ENCODE peak calls at places on chromosomes 11 and 22, in ten cellular contexts. U is GM23338, T is transverse colon, V is H1, Y is upper lobe of left lung, G is sigmoid colon, E is stomach, B is breast epithelium, P is K562, F is suprapubic skin. Q is an unnamed sample. For H3K4me1, the result is how much of the 10 kb centered on the place peaks cover.

GRCh38 chr22:35477911-35478582 is 62.6 kb upstream of the RASD2 start:
- DNase-seq in G (peak), T (peak), U (no peak), V (no peak), Y (no peak), P (peak), B (no peak), E (no peak), F (no peak), Q (no peak)

GRCh38 chr11:393219-394033 is 583 bp upstream of the PKP3 start:
- DNase-seq in Y (peak), G (no peak), T (peak), V (no peak), P (peak), E (peak), B (peak), U (no peak), F (no peak), Q (no peak)

GRCh38 chr11:43992834-43993637 is 50.6 kb downstream of the C11orf96 start:
- DNase-seq in V (no peak), F (no peak), P (no peak), U (no peak), T (no peak), G (peak), B (no peak), E (no peak), Y (no peak), Q (peak)

GRCh38 chr11:9601041-9601875 is 27.8 kb downstream of the WEE1 start:
- DNase-seq in T (peak), G (no peak), B (no peak), V (peak), F (peak), P (no peak), Y (no peak), U (peak), E (no peak), Q (peak)

GRCh38 chr22:46865052-46865434 is 102.6 kb downstream of the TBC1D22A start:
- DNase-seq in Y (no peak), U (no peak), E (no peak), G (no peak), T (peak), P (no peak), F (no peak), B (no peak), V (no peak), Q (no peak)

GRCh38 chr11:115112779-115113178 is 391.4 kb downstream of the CADM1 start:
- DNase-seq in P (no peak), V (no peak), E (no peak), F (no peak), T (no peak), B (no peak), Y (no peak), G (no peak), U (no peak), Q (no peak)

GRCh38 chr22:47202819-47203553 is 440.5 kb downstream of the TBC1D22A start:
- DNase-seq in G (peak), F (peak), E (no peak), T (no peak), U (no peak), V (peak), B (no peak), Y (no peak), P (no peak), Q (peak)

GRCh38 chr11:111944651-111945051 is 7.5 kb downstream of the DIXDC1 start:
- DNase-seq in B (no peak), U (no peak), P (no peak), F (no peak), G (no peak), Y (no peak), V (no peak), T (no peak), E (no peak), Q (no peak)

GRCh38 chr11:103544874-103545273 is 435.6 kb downstream of the DYNC2H1 start:
- DNase-seq in P (no peak), T (no peak), F (no peak), Y (no peak), U (no peak), V (no peak), G (no peak), B (no peak), E (no peak), Q (no peak)

GRCh38 chr22:29069476-29069875 is 3.4 kb upstream of the KREMEN1 start:
- DNase-seq in T (no peak), G (no peak), P (no peak), U (no peak), B (no peak), V (no peak), Y (no peak), E (no peak), F (no peak), Q (no peak)

GRCh38 chr22:28283025-28283654 is 364.1 kb upstream of the PITPNB start:
- DNase-seq in Y (no peak), B (no peak), V (no peak), G (peak), E (no peak), F (no peak), U (no peak), P (no peak), T (no peak), Q (no peak)

GRCh38 chr11:16945671-16946469 is 68.3 kb downstream of the PLEKHA7 start:
- DNase-seq in E (peak), P (peak), Y (no peak), B (peak), F (no peak), T (peak), V (peak), G (no peak), U (peak), Q (peak)

GRCh38 chr11:73393479-73394415 is 17.5 kb downstream of the RELT start:
- DNase-seq in B (peak), F (no peak), G (peak), Y (no peak), V (peak), P (peak), T (peak), U (peak), E (peak), Q (peak)

GRCh38 chr22:26273011-26273675 is 103.9 kb downstream of the SEZ6L start:
- DNase-seq in F (no peak), P (no peak), T (no peak), G (no peak), Y (peak), B (no peak), V (no peak), U (no peak), E (no peak), Q (no peak)

GRCh38 chr11:19703211-19703610 is 9.4 kb upstream of the NAV2 start:
- DNase-seq in E (no peak), V (no peak), B (no peak), P (no peak), Y (peak), G (peak), U (no peak), F (no peak), T (no peak), Q (no peak)
- TF ChIP-seq POLR2AphosphoS5 in E (peak), V (no peak), B (no peak), P (no peak), Y (no peak), G (peak), U (no peak), F (no peak), T (peak), Q (no peak)

DNA sequence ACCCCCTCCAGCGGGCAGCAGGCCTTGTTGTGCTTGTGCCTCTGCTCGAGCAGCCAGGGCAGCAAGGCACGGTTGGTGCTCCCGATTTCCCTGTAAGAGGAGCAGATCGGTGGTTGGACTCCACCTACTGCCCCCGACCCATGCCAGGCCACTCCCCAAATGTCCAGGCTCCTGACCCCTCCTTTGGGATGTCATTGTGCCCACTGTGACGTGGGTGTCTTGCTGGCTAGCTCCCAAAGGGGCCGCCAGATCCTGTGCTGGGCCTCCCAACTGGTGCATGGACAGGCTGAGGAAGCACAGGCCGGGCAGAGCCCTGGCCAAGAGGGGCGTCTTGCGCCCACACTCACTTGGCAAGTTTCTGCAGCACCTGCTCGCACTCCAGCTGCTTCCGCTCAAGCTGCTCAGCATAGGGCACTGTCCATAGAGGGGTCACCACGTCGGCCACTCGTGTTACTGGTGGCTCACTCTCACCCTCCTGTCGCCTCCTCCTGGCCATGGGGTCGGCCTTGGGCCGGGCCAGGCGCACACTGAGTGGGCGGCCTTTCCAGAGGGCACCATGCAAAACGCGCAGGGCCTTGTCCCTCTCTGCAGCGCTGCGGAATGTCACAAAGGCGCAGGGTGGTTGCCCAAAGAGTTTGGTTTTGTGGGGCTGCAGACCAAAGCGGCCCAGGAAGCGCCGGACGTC is at the start of gene RANBP1:
- DNase-seq in U (peak), G (no peak), P (peak), Y (peak), T (no peak), F (no peak), V (no peak), E (no peak), B (no peak), Q (peak)
- H3K4me1 ChIP-seq in U (under half), G (under half), P (half or more), Y (under half), T (under half), F (under half), V (under half), E (half or more), B (under half), Q (half or more)

GRCh38 chr11:68911731-68912130 is 8.0 kb downstream of the IGHMBP2 start:
- DNase-seq in V (no peak), T (no peak), U (no peak), Y (peak), E (no peak), B (no peak), F (no peak), G (peak), P (no peak), Q (no peak)
- H3K27ac ChIP-seq in V (no peak), T (no peak), U (no peak), Y (no peak), E (no peak), B (no peak), F (no peak), G (no peak), P (no peak), Q (no peak)

DNA sequence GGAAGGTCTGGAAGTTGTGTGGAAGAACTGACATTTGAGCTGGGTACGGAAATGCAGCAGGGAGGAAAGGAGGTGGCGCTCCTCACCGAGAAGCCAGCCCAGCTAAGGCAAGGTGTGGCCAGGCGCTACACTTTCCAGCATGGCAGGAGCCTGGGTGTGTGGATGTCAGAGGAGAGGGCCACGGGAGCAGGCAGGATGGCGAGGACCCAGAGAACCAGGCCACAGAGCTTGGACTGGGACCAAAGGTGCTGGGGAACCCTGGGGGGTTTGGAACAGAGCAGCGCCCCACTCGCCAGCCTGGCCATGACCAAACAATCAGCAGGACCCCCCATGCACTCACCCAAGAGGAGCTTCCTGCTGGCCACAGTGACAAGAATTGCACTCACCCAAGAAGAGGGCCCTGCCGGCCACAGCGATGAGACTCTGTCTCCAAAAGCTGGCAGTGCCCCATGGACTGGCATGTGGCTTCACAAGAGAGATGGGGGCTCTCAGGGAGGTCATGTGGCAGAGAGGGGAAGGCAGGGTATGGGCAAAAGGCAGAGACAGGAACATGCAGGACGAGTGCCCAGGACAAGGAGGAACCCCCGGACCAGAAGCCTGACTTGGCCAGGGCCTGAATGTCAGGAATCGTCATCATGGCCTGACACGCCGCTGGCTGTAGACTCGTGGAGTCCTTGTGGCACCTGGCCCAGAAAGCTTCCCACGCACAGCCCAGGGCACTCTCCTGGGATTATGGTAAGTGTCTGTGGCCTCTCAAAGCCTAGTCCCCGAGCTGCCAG is 45.4 kb downstream of the IGF2 start:
- DNase-seq in E (peak), T (no peak), Y (peak), V (no peak), G (peak), U (no peak), P (no peak), B (peak), F (peak), Q (peak)
- TF ChIP-seq POLR2AphosphoS5 in E (no peak), T (no peak), Y (no peak), V (no peak), G (no peak), U (no peak), P (no peak), B (no peak), F (no peak), Q (no peak)

DNA sequence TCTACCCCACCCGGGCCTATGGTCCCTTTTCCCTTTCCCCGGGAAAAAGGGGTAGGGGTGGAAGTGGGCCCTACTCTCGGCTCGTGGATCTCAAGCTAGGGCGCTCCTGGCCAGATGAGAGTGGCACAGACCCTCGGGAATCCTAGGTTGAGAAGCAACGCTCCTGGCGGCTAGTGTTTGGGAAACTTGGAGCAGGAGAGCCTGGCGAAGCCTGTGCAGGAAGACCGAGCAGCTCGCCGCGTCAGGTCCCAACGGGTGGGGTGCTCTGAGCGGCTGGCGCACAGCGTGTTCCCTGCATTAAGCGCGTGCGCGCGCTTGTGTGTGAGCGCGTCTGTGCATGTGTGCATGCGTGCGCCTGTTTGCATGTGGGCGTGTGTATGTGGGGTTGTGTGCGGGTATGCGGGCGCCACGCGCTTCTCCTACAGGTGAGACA is 7.1 kb upstream of the FLI1 start:
- DNase-seq in G (peak), Y (peak), U (peak), B (no peak), F (no peak), E (peak), P (no peak), V (peak), T (peak), Q (peak)
- H3K4me1 ChIP-seq in G (under half), Y (under half), U (half or more), B (under half), F (half or more), E (half or more), P (under half), V (under half), T (under half), Q (under half)

GRCh38 chr11:105856954-105857353 is 165.1 kb downstream of the MSANTD4 start:
- DNase-seq in B (no peak), G (no peak), Y (no peak), E (no peak), T (no peak), U (no peak), V (no peak), P (no peak), F (no peak), Q (no peak)
- H3K27ac ChIP-seq in B (no peak), G (no peak), Y (no peak), E (no peak), T (no peak), U (no peak), V (no peak), P (no peak), F (no peak), Q (no peak)

GRCh38 chr11:66101055-66101454 is 31.0 kb downstream of the PACS1 start:
- DNase-seq in P (no peak), U (no peak), E (no peak), T (no peak), B (no peak), F (no peak), V (no peak), G (no peak), Y (no peak), Q (no peak)

GRCh38 chr11:66104057-66104638 is 34.1 kb downstream of the PACS1 start:
- DNase-seq in P (no peak), T (no peak), E (no peak), B (no peak), F (no peak), Y (no peak), G (no peak), V (no peak), U (no peak), Q (no peak)

GRCh38 chr11:66100272-66101037 is 30.4 kb downstream of the PACS1 start:
- DNase-seq in P (no peak), U (peak), T (peak), V (no peak), B (peak), E (peak), Y (no peak), G (peak), F (peak), Q (peak)
- TF ChIP-seq POLR2AphosphoS5 in P (no peak), U (no peak), T (no peak), V (no peak), B (no peak), E (no peak), Y (no peak), G (no peak), F (no peak), Q (peak)

DNA sequence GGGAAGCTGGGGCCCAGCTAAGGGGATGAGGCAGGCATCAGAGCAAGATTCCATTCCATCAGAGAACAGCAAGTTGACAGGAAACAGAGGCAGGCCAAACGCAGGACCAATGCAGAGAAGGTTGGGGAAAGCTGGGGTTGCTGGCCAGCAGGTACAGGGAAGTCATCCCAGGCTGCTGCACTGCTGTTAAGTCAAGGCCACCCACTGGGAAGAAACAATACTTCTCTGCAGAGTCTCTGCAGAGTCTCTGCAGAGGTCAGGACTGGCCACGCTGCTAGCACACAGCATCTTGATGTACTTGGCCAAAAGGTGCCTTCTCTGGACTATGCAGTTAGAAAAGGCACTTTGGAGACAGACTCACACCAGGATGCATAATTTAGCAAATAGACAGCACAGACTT is 68.5 kb upstream of the CSNK2A3 start:
- DNase-seq in U (no peak), V (no peak), Y (no peak), E (no peak), B (no peak), G (no peak), F (no peak), P (no peak), T (no peak), Q (no peak)
- H3K4me1 ChIP-seq in U (under half), V (under half), Y (under half), E (under half), B (under half), G (under half), F (under half), P (under half), T (under half), Q (under half)

DNA sequence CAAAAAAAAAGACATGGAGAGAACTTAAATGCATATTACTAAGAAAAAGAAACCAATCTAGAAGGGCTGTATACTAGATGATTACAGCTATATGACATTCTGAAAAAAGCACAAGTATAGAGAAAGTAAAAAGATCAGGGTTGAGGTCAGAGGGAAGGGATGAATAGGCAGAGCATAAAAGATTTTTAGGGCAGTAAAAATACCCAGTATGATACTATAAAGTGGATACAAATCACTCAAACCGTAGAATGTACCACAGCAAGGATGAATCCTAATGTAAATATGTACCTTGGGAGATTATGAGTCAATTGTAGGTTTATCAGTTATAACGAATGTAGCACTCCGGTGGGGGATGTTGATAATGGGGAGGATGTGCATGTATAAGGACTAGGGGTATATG is 29.4 kb upstream of the SMCO4 start:
- DNase-seq in B (no peak), E (no peak), V (no peak), T (no peak), U (no peak), Y (no peak), G (no peak), F (no peak), P (no peak), Q (no peak)
- H3K27ac ChIP-seq in B (no peak), E (no peak), V (no peak), T (no peak), U (no peak), Y (no peak), G (no peak), F (no peak), P (no peak), Q (no peak)

GRCh38 chr11:95831198-95831883 is 41.0 kb downstream of the CEP57 start:
- DNase-seq in F (no peak), T (no peak), V (no peak), U (no peak), E (no peak), Y (no peak), P (no peak), G (no peak), B (no peak), Q (no peak)
- TF ChIP-seq POLR2AphosphoS5 in F (no peak), T (no peak), V (no peak), U (no peak), E (no peak), Y (no peak), P (no peak), G (no peak), B (no peak), Q (no peak)

Q was measured in spleen.